ENCODE peak calls at places on chromosome 19, in ten cellular contexts. D, X, I, S, R, U, M, V, C and F are unnamed samples.

GRCh38 chr19:20607943-20608342 is 42.4 kb upstream of the ZNF737 start:
- DNase-seq in U (no peak), C (no peak), D (no peak), R (no peak), X (no peak), M (no peak), V (no peak), I (no peak), S (no peak), F (no peak)

GRCh38 chr19:32404939-32405430 is 585 bp upstream of the DPY19L3 start:
- DNase-seq in D (peak), I (no peak), U (no peak), X (peak), M (no peak), R (no peak), S (no peak), V (peak), C (no peak), F (peak)

GRCh38 chr19:48415395-48415794 is 21.9 kb downstream of the GRIN2D start:
- DNase-seq in U (peak), I (peak), S (no peak), D (no peak), M (peak), R (peak), C (peak), V (peak), X (peak), F (peak)

GRCh38 chr19:29687244-29687896 is 22.1 kb downstream of the PLEKHF1 start:
- DNase-seq in M (no peak), U (no peak), S (peak), R (no peak), V (peak), X (peak), I (no peak), D (peak), C (peak), F (no peak)

GRCh38 chr19:43465468-43466120 is at the start of gene LYPD3:
- DNase-seq in C (no peak), I (no peak), X (peak), M (no peak), R (no peak), D (no peak), V (no peak), U (no peak), S (no peak), F (no peak)

GRCh38 chr19:19485998-19486290 is 29.4 kb downstream of the TSSK6 start:
- DNase-seq in V (no peak), X (no peak), S (no peak), U (no peak), I (no peak), C (no peak), M (no peak), R (no peak), D (no peak), F (no peak)

GRCh38 chr19:42293539-42293938 is 8.4 kb upstream of the PRR19 start:
- DNase-seq in X (no peak), C (no peak), S (no peak), I (no peak), V (no peak), M (no peak), U (no peak), R (no peak), D (no peak), F (no peak)

GRCh38 chr19:50558449-50558848 is 9.8 kb downstream of the LRRC4B start:
- DNase-seq in C (no peak), S (no peak), R (no peak), I (no peak), V (no peak), M (no peak), X (no peak), D (no peak), U (no peak), F (no peak)

GRCh38 chr19:29365836-29366417 is 153.0 kb upstream of the UQCRFS1 start:
- DNase-seq in M (no peak), V (no peak), U (no peak), I (no peak), S (no peak), C (no peak), R (no peak), D (no peak), X (no peak), F (no peak)

GRCh38 chr19:34260771-34261173 is 6.4 kb downstream of the GARRE1 start:
- DNase-seq in X (no peak), U (no peak), C (no peak), I (no peak), D (no peak), S (no peak), M (no peak), V (no peak), R (no peak), F (no peak)

GRCh38 chr19:18117692-18118378 is 20.3 kb downstream of the MAST3 start:
- DNase-seq in D (peak), C (peak), R (peak), I (peak), V (peak), M (peak), S (peak), X (peak), U (peak), F (peak)

GRCh38 chr19:44856438-44857083 is 10.5 kb downstream of the NECTIN2 start:
- DNase-seq in M (no peak), I (no peak), D (no peak), S (no peak), V (no peak), C (no peak), U (no peak), R (no peak), X (no peak), F (no peak)

GRCh38 chr19:13095934-13096890 is 6.4 kb downstream of the LYL1 start:
- DNase-seq in U (no peak), C (no peak), M (no peak), S (no peak), X (no peak), D (no peak), V (peak), R (no peak), I (no peak), F (peak)

GRCh38 chr19:38362076-38362945 is 12.1 kb upstream of the PSMD8 start:
- DNase-seq in R (peak), M (peak), S (no peak), C (peak), U (peak), D (no peak), I (peak), X (peak), V (peak), F (peak)

GRCh38 chr19:37221136-37221535 is 3.1 kb downstream of the ZNF383 start:
- DNase-seq in S (no peak), V (no peak), X (peak), I (no peak), D (no peak), R (no peak), M (no peak), C (no peak), U (no peak), F (no peak)

GRCh38 chr19:12769689-12770088 is 5.7 kb downstream of the HOOK2 start:
- DNase-seq in X (peak), V (no peak), I (peak), C (no peak), R (no peak), S (no peak), U (no peak), M (peak), D (no peak), F (no peak)

GRCh38 chr19:13031917-13032623 is 36.8 kb downstream of the NFIX start:
- DNase-seq in S (no peak), V (no peak), I (no peak), D (no peak), M (no peak), C (no peak), U (no peak), X (peak), R (no peak), F (no peak)

GRCh38 chr19:1238373-1239303 is 833 bp upstream of the CBARP start:
- DNase-seq in D (no peak), I (no peak), S (no peak), R (no peak), X (no peak), M (no peak), V (no peak), C (no peak), U (no peak), F (no peak)

GRCh38 chr19:23116802-23117571 is at the start of gene ZNF730:
- DNase-seq in C (peak), R (peak), M (peak), V (no peak), D (peak), X (peak), S (no peak), U (no peak), I (peak), F (peak)

GRCh38 chr19:18504886-18505610 is 16.8 kb downstream of the ELL start:
- DNase-seq in I (no peak), D (no peak), V (no peak), M (no peak), U (no peak), S (no peak), R (no peak), C (no peak), X (peak), F (no peak)